ENCODE peak calls at places on chromosomes 4 and X, in four cellular contexts. K is lower lobe of right lung, I is GM06990, L is right atrium auricular region. T is an unnamed sample.

GRCh38 chr4:127479031-127479622 is 153.6 kb upstream of the INTU start:
- DNase-seq in K (no peak), I (no peak), L (no peak), T (no peak)

GRCh38 chr4:117968606-117969005 is 65.7 kb upstream of the NDST3 start:
- DNase-seq in K (no peak), I (no peak), L (no peak), T (no peak)

GRCh38 chr4:8270912-8271815 is 1.6 kb downstream of the HTRA3 start:
- DNase-seq in K (no peak), I (no peak), L (no peak), T (no peak)

GRCh38 chr4:73822389-73822788 is 14.1 kb upstream of the CXCL6 start:
- DNase-seq in K (no peak), I (no peak), L (no peak), T (no peak)

GRCh38 chrX:41086627-41086932 is 1.3 kb downstream of the USP9X start:
- DNase-seq in K (no peak), I (no peak), L (no peak), T (no peak)

GRCh38 chrX:150544222-150544787 is 24.1 kb upstream of the MTM1 start:
- DNase-seq in K (no peak), I (no peak), L (no peak), T (no peak)

GRCh38 chr4:170025523-170026252 is 507 bp downstream of the MFAP3L start:
- DNase-seq in K (peak), I (no peak), L (no peak), T (peak)

GRCh38 chr4:52059372-52059771 is 8.3 kb downstream of the SPATA18 start:
- DNase-seq in K (no peak), I (no peak), L (no peak), T (no peak)

GRCh38 chr4:145482209-145483021 is 762 bp downstream of the SMAD1 start:
- DNase-seq in K (peak), I (peak), L (peak), T (peak)

GRCh38 chr4:157514711-157515110 is 294.2 kb downstream of the GRIA2 start:
- DNase-seq in K (no peak), I (no peak), L (no peak), T (no peak)

GRCh38 chrX:45765726-45766125 is 565.0 kb upstream of the DIPK2B start:
- DNase-seq in K (no peak), I (no peak), L (no peak), T (no peak)
- H3K4me3 ChIP-seq in K (peak), I (no peak), L (no peak), T (no peak)

GRCh38 chr4:155207534-155208257 is 740 bp upstream of the NPY2R start:
- DNase-seq in K (no peak), I (peak), L (no peak), T (no peak)
- H3K4me3 ChIP-seq in K (peak), I (no peak), L (peak), T (no peak)

DNA sequence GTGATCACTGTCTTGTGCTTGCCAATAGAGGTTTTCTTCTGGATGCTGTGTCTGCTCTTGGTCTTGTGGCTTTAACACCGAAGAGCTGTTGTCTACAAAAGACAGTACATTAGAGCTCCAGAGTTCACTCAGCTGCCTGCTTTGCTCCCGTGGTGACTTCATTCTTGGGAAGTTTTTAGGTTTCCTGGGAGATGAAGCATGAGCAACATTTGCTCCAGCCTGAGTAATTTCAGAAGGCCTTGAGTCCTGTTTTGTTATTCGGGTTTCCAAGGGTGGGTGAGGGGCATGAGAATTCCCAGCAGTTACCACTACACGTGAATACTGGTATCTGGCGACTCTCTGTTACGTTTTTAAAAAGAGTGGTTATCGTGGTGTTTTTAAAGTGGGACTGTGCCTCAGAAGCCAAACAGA is 189.2 kb downstream of the SHROOM3 start:
- DNase-seq in K (no peak), I (no peak), L (peak), T (no peak)
- H3K4me3 ChIP-seq in K (no peak), I (no peak), L (no peak), T (no peak)

GRCh38 chr4:40555176-40555900 is 74.3 kb downstream of the RBM47 start:
- DNase-seq in K (no peak), I (no peak), L (no peak), T (no peak)
- H3K4me3 ChIP-seq in K (no peak), I (no peak), L (no peak), T (no peak)

DNA sequence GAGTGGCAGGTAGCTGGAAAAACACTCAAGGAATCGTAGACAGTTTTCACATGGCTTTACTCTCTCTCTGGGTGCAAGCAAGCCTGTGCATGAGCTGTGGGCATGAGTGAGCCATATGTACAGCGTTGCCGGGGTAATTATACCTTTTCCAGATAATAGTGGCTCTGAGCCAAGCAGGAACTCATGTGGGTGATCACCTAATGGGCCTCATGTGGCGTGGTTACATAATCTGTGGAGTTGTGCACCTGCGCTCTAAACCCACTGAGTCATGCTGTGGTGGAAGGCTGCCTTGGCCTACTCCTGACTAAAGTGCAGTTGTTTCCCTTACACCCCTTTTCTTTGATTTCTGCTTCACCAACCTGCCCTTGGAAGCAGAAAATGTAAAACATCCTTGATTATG is 1564.5 kb upstream of the PCDH10 start:
- DNase-seq in K (no peak), I (no peak), L (no peak), T (no peak)
- H3K4me3 ChIP-seq in K (no peak), I (no peak), L (no peak), T (no peak)

T was measured in gastrocnemius medialis.